ENCODE peak calls at places on chromosomes 16 and 17, in ten cellular contexts. One of them, this sample, is unnamed.
A peak's percentile ranks its signal among the peaks of the same experiment; 100 is the strongest.

GRCh38 chr16:8899709-8900317 is 17.7 kb downstream of the LITAFD start:
- DNase-seq in lung microvascular endothelial cell: no peak
- DNase-seq in GM19239: no peak
- DNase-seq in nephron progenitor cell: no peak
- DNase-seq in tibial nerve: no peak
- DNase-seq in stimulated activated CD4-positive, alpha-beta T cell treated with anti-CD3 and anti-CD28 coated beads, Interleukin-1b, Interleukin-23, amount 100 ng/mL, for 24 hours: no peak
- DNase-seq in hepatocyte: no peak
- DNase-seq in GM23248: no peak
- DNase-seq in central memory CD8-positive, alpha-beta T cell: no peak
- DNase-seq in NCI-H2171: no peak
- DNase-seq in this sample: no peak

GRCh38 chr17:76426853-76427252 is 26.1 kb downstream of the UBE2O start:
- DNase-seq in lung microvascular endothelial cell: no peak
- DNase-seq in GM19239: no peak
- DNase-seq in nephron progenitor cell: no peak
- DNase-seq in tibial nerve: no peak
- DNase-seq in stimulated activated CD4-positive, alpha-beta T cell treated with anti-CD3 and anti-CD28 coated beads, Interleukin-1b, Interleukin-23, amount 100 ng/mL, for 24 hours: no peak
- DNase-seq in hepatocyte: no peak
- DNase-seq in GM23248: no peak
- DNase-seq in central memory CD8-positive, alpha-beta T cell: no peak
- DNase-seq in NCI-H2171: no peak
- DNase-seq in this sample: no peak

GRCh38 chr17:40076595-40076994 is 13.8 kb downstream of the THRA start:
- DNase-seq in lung microvascular endothelial cell: no peak
- DNase-seq in GM19239: no peak
- DNase-seq in nephron progenitor cell: no peak
- DNase-seq in tibial nerve: no peak
- DNase-seq in stimulated activated CD4-positive, alpha-beta T cell treated with anti-CD3 and anti-CD28 coated beads, Interleukin-1b, Interleukin-23, amount 100 ng/mL, for 24 hours: no peak
- DNase-seq in hepatocyte: no peak
- DNase-seq in GM23248: no peak
- DNase-seq in central memory CD8-positive, alpha-beta T cell: no peak
- DNase-seq in NCI-H2171: no peak
- DNase-seq in this sample: no peak

GRCh38 chr17:45266372-45266926 is 4.6 kb upstream of the SPATA32 start:
- DNase-seq in lung microvascular endothelial cell: no peak
- DNase-seq in GM19239: no peak
- DNase-seq in nephron progenitor cell: no peak
- DNase-seq in tibial nerve: no peak
- DNase-seq in stimulated activated CD4-positive, alpha-beta T cell treated with anti-CD3 and anti-CD28 coated beads, Interleukin-1b, Interleukin-23, amount 100 ng/mL, for 24 hours: no peak
- DNase-seq in hepatocyte: no peak
- DNase-seq in GM23248: no peak
- DNase-seq in central memory CD8-positive, alpha-beta T cell: no peak
- DNase-seq in NCI-H2171: no peak
- DNase-seq in this sample: no peak

GRCh38 chr16:69424935-69425784 is 741 bp downstream of the CYB5B start:
- DNase-seq in lung microvascular endothelial cell: no peak
- DNase-seq in GM19239: no peak
- DNase-seq in nephron progenitor cell: no peak
- DNase-seq in tibial nerve: no peak
- DNase-seq in stimulated activated CD4-positive, alpha-beta T cell treated with anti-CD3 and anti-CD28 coated beads, Interleukin-1b, Interleukin-23, amount 100 ng/mL, for 24 hours: no peak
- DNase-seq in hepatocyte: no peak
- DNase-seq in GM23248: no peak
- DNase-seq in central memory CD8-positive, alpha-beta T cell: no peak
- DNase-seq in NCI-H2171: no peak
- DNase-seq in this sample: no peak

GRCh38 chr16:30075503-30076275 is at the start of gene PPP4C:
- DNase-seq in lung microvascular endothelial cell: peak; percentile 92
- DNase-seq in GM19239: peak; percentile 98
- DNase-seq in nephron progenitor cell: peak; percentile 94
- DNase-seq in tibial nerve: peak; percentile 81
- DNase-seq in stimulated activated CD4-positive, alpha-beta T cell treated with anti-CD3 and anti-CD28 coated beads, Interleukin-1b, Interleukin-23, amount 100 ng/mL, for 24 hours: peak; percentile 87
- DNase-seq in hepatocyte: peak; percentile 95
- DNase-seq in GM23248: peak; percentile 97
- DNase-seq in central memory CD8-positive, alpha-beta T cell: peak; percentile 84
- DNase-seq in NCI-H2171: peak; percentile 81
- DNase-seq in this sample: peak; percentile 94

GRCh38 chr16:59236804-59237463 is 502.8 kb upstream of the GOT2 start:
- DNase-seq in lung microvascular endothelial cell: no peak
- DNase-seq in GM19239: no peak
- DNase-seq in nephron progenitor cell: no peak
- DNase-seq in tibial nerve: no peak
- DNase-seq in stimulated activated CD4-positive, alpha-beta T cell treated with anti-CD3 and anti-CD28 coated beads, Interleukin-1b, Interleukin-23, amount 100 ng/mL, for 24 hours: no peak
- DNase-seq in hepatocyte: no peak
- DNase-seq in GM23248: no peak
- DNase-seq in central memory CD8-positive, alpha-beta T cell: no peak
- DNase-seq in NCI-H2171: no peak
- DNase-seq in this sample: no peak

GRCh38 chr16:23464196-23464595 is 11.2 kb upstream of the COG7 start:
- DNase-seq in lung microvascular endothelial cell: no peak
- DNase-seq in GM19239: no peak
- DNase-seq in nephron progenitor cell: no peak
- DNase-seq in tibial nerve: no peak
- DNase-seq in stimulated activated CD4-positive, alpha-beta T cell treated with anti-CD3 and anti-CD28 coated beads, Interleukin-1b, Interleukin-23, amount 100 ng/mL, for 24 hours: no peak
- DNase-seq in hepatocyte: no peak
- DNase-seq in GM23248: no peak
- DNase-seq in central memory CD8-positive, alpha-beta T cell: no peak
- DNase-seq in NCI-H2171: no peak
- DNase-seq in this sample: no peak

GRCh38 chr16:86775401-86775985 is 197.1 kb downstream of the FOXL1 start:
- DNase-seq in lung microvascular endothelial cell: no peak
- DNase-seq in GM19239: no peak
- DNase-seq in nephron progenitor cell: peak; percentile 60
- DNase-seq in tibial nerve: no peak
- DNase-seq in stimulated activated CD4-positive, alpha-beta T cell treated with anti-CD3 and anti-CD28 coated beads, Interleukin-1b, Interleukin-23, amount 100 ng/mL, for 24 hours: no peak
- DNase-seq in hepatocyte: no peak
- DNase-seq in GM23248: peak; percentile 26
- DNase-seq in central memory CD8-positive, alpha-beta T cell: no peak
- DNase-seq in NCI-H2171: peak; percentile 81
- DNase-seq in this sample: peak; percentile 8

GRCh38 chr16:1069154-1069553 is 3.4 kb upstream of the SSTR5 start:
- DNase-seq in lung microvascular endothelial cell: no peak
- DNase-seq in GM19239: no peak
- DNase-seq in nephron progenitor cell: no peak
- DNase-seq in tibial nerve: no peak
- DNase-seq in stimulated activated CD4-positive, alpha-beta T cell treated with anti-CD3 and anti-CD28 coated beads, Interleukin-1b, Interleukin-23, amount 100 ng/mL, for 24 hours: no peak
- DNase-seq in hepatocyte: no peak
- DNase-seq in GM23248: no peak
- DNase-seq in central memory CD8-positive, alpha-beta T cell: no peak
- DNase-seq in NCI-H2171: no peak
- DNase-seq in this sample: no peak

GRCh38 chr16:67170168-67170947 is at the start of gene NOL3:
- DNase-seq in lung microvascular endothelial cell: peak; percentile 87
- DNase-seq in GM19239: peak; percentile 55
- DNase-seq in nephron progenitor cell: peak; percentile 80
- DNase-seq in tibial nerve: peak; percentile 76
- DNase-seq in stimulated activated CD4-positive, alpha-beta T cell treated with anti-CD3 and anti-CD28 coated beads, Interleukin-1b, Interleukin-23, amount 100 ng/mL, for 24 hours: no peak
- DNase-seq in hepatocyte: peak; percentile 88
- DNase-seq in GM23248: peak; percentile 88
- DNase-seq in central memory CD8-positive, alpha-beta T cell: no peak
- DNase-seq in NCI-H2171: peak; percentile 41
- DNase-seq in this sample: peak; percentile 86

GRCh38 chr16:24988137-24988535 is 27.0 kb downstream of the ARHGAP17 start:
- DNase-seq in lung microvascular endothelial cell: peak; percentile 90
- DNase-seq in GM19239: no peak
- DNase-seq in nephron progenitor cell: no peak
- DNase-seq in tibial nerve: no peak
- DNase-seq in stimulated activated CD4-positive, alpha-beta T cell treated with anti-CD3 and anti-CD28 coated beads, Interleukin-1b, Interleukin-23, amount 100 ng/mL, for 24 hours: no peak
- DNase-seq in hepatocyte: no peak
- DNase-seq in GM23248: peak; percentile 62
- DNase-seq in central memory CD8-positive, alpha-beta T cell: no peak
- DNase-seq in NCI-H2171: no peak
- DNase-seq in this sample: no peak

GRCh38 chr17:71919181-71919580 is 201.6 kb upstream of the SOX9 start:
- DNase-seq in lung microvascular endothelial cell: no peak
- DNase-seq in GM19239: no peak
- DNase-seq in nephron progenitor cell: no peak
- DNase-seq in tibial nerve: no peak
- DNase-seq in stimulated activated CD4-positive, alpha-beta T cell treated with anti-CD3 and anti-CD28 coated beads, Interleukin-1b, Interleukin-23, amount 100 ng/mL, for 24 hours: no peak
- DNase-seq in hepatocyte: no peak
- DNase-seq in GM23248: no peak
- DNase-seq in central memory CD8-positive, alpha-beta T cell: no peak
- DNase-seq in NCI-H2171: no peak
- DNase-seq in this sample: no peak

GRCh38 chr17:59761385-59762021 is 54.0 kb downstream of the VMP1 start:
- DNase-seq in lung microvascular endothelial cell: no peak
- DNase-seq in GM19239: no peak
- DNase-seq in nephron progenitor cell: no peak
- DNase-seq in tibial nerve: no peak
- DNase-seq in stimulated activated CD4-positive, alpha-beta T cell treated with anti-CD3 and anti-CD28 coated beads, Interleukin-1b, Interleukin-23, amount 100 ng/mL, for 24 hours: no peak
- DNase-seq in hepatocyte: no peak
- DNase-seq in GM23248: peak; percentile 52
- DNase-seq in central memory CD8-positive, alpha-beta T cell: no peak
- DNase-seq in NCI-H2171: no peak
- DNase-seq in this sample: no peak

GRCh38 chr16:77273-77806 is 685 bp upstream of the MPG start:
- DNase-seq in lung microvascular endothelial cell: peak; percentile 73
- DNase-seq in GM19239: peak; percentile 79
- DNase-seq in nephron progenitor cell: peak; percentile 54
- DNase-seq in tibial nerve: no peak
- DNase-seq in stimulated activated CD4-positive, alpha-beta T cell treated with anti-CD3 and anti-CD28 coated beads, Interleukin-1b, Interleukin-23, amount 100 ng/mL, for 24 hours: no peak
- DNase-seq in hepatocyte: peak; percentile 79
- DNase-seq in GM23248: peak; percentile 87
- DNase-seq in central memory CD8-positive, alpha-beta T cell: no peak
- DNase-seq in NCI-H2171: no peak
- DNase-seq in this sample: peak; percentile 47

GRCh38 chr16:74874912-74875311 is 100.3 kb upstream of the FA2H start:
- DNase-seq in lung microvascular endothelial cell: no peak
- DNase-seq in GM19239: no peak
- DNase-seq in nephron progenitor cell: no peak
- DNase-seq in tibial nerve: no peak
- DNase-seq in stimulated activated CD4-positive, alpha-beta T cell treated with anti-CD3 and anti-CD28 coated beads, Interleukin-1b, Interleukin-23, amount 100 ng/mL, for 24 hours: no peak
- DNase-seq in hepatocyte: no peak
- DNase-seq in GM23248: no peak
- DNase-seq in central memory CD8-positive, alpha-beta T cell: no peak
- DNase-seq in NCI-H2171: no peak
- DNase-seq in this sample: no peak

GRCh38 chr17:28597606-28598383 is 1.0 kb downstream of the SPAG5 start:
- DNase-seq in lung microvascular endothelial cell: no peak
- DNase-seq in GM19239: no peak
- DNase-seq in nephron progenitor cell: no peak
- DNase-seq in tibial nerve: no peak
- DNase-seq in stimulated activated CD4-positive, alpha-beta T cell treated with anti-CD3 and anti-CD28 coated beads, Interleukin-1b, Interleukin-23, amount 100 ng/mL, for 24 hours: no peak
- DNase-seq in hepatocyte: no peak
- DNase-seq in GM23248: no peak
- DNase-seq in central memory CD8-positive, alpha-beta T cell: no peak
- DNase-seq in NCI-H2171: no peak
- DNase-seq in this sample: no peak

GRCh38 chr17:8353736-8354135 is 14.1 kb downstream of the ODF4 start:
- DNase-seq in lung microvascular endothelial cell: no peak
- DNase-seq in GM19239: no peak
- DNase-seq in nephron progenitor cell: no peak
- DNase-seq in tibial nerve: no peak
- DNase-seq in stimulated activated CD4-positive, alpha-beta T cell treated with anti-CD3 and anti-CD28 coated beads, Interleukin-1b, Interleukin-23, amount 100 ng/mL, for 24 hours: no peak
- DNase-seq in hepatocyte: no peak
- DNase-seq in GM23248: no peak
- DNase-seq in central memory CD8-positive, alpha-beta T cell: no peak
- DNase-seq in NCI-H2171: no peak
- DNase-seq in this sample: no peak

GRCh38 chr17:57600092-57600491 is 145.0 kb downstream of the CCDC182 start:
- DNase-seq in lung microvascular endothelial cell: no peak
- DNase-seq in GM19239: no peak
- DNase-seq in nephron progenitor cell: no peak
- DNase-seq in tibial nerve: no peak
- DNase-seq in stimulated activated CD4-positive, alpha-beta T cell treated with anti-CD3 and anti-CD28 coated beads, Interleukin-1b, Interleukin-23, amount 100 ng/mL, for 24 hours: no peak
- DNase-seq in hepatocyte: no peak
- DNase-seq in GM23248: no peak
- DNase-seq in central memory CD8-positive, alpha-beta T cell: peak; percentile 46
- DNase-seq in NCI-H2171: no peak
- DNase-seq in this sample: no peak

GRCh38 chr17:78723001-78723796 is 58.9 kb downstream of the CYTH1 start:
- DNase-seq in lung microvascular endothelial cell: peak; percentile 40
- DNase-seq in GM19239: no peak
- DNase-seq in nephron progenitor cell: peak; percentile 70
- DNase-seq in tibial nerve: no peak
- DNase-seq in stimulated activated CD4-positive, alpha-beta T cell treated with anti-CD3 and anti-CD28 coated beads, Interleukin-1b, Interleukin-23, amount 100 ng/mL, for 24 hours: no peak
- DNase-seq in hepatocyte: peak; percentile 75
- DNase-seq in GM23248: peak; percentile 38
- DNase-seq in central memory CD8-positive, alpha-beta T cell: no peak
- DNase-seq in NCI-H2171: no peak
- DNase-seq in this sample: peak; percentile 82

GRCh38 chr17:75645501-75645888 is 12.3 kb downstream of the SMIM5 start:
- DNase-seq in lung microvascular endothelial cell: no peak
- DNase-seq in GM19239: no peak
- DNase-seq in nephron progenitor cell: no peak
- DNase-seq in tibial nerve: no peak
- DNase-seq in stimulated activated CD4-positive, alpha-beta T cell treated with anti-CD3 and anti-CD28 coated beads, Interleukin-1b, Interleukin-23, amount 100 ng/mL, for 24 hours: no peak
- DNase-seq in hepatocyte: peak; percentile 93
- DNase-seq in GM23248: no peak
- DNase-seq in central memory CD8-positive, alpha-beta T cell: no peak
- DNase-seq in NCI-H2171: peak; percentile 87
- DNase-seq in this sample: no peak

GRCh38 chr17:304461-304860 is 48.1 kb downstream of the RPH3AL start:
- DNase-seq in lung microvascular endothelial cell: no peak
- DNase-seq in GM19239: no peak
- DNase-seq in nephron progenitor cell: no peak
- DNase-seq in tibial nerve: no peak
- DNase-seq in stimulated activated CD4-positive, alpha-beta T cell treated with anti-CD3 and anti-CD28 coated beads, Interleukin-1b, Interleukin-23, amount 100 ng/mL, for 24 hours: no peak
- DNase-seq in hepatocyte: peak; percentile 28
- DNase-seq in GM23248: peak; percentile 39
- DNase-seq in central memory CD8-positive, alpha-beta T cell: no peak
- DNase-seq in NCI-H2171: no peak
- DNase-seq in this sample: no peak

GRCh38 chr16:85010931-85011845 is at the start of gene ZDHHC7:
- DNase-seq in lung microvascular endothelial cell: peak; percentile 90
- DNase-seq in GM19239: peak; percentile 97
- DNase-seq in nephron progenitor cell: peak; percentile 89
- DNase-seq in tibial nerve: peak; percentile 78
- DNase-seq in stimulated activated CD4-positive, alpha-beta T cell treated with anti-CD3 and anti-CD28 coated beads, Interleukin-1b, Interleukin-23, amount 100 ng/mL, for 24 hours: peak; percentile 78
- DNase-seq in hepatocyte: peak; percentile 94
- DNase-seq in GM23248: peak; percentile 96
- DNase-seq in central memory CD8-positive, alpha-beta T cell: peak; percentile 82
- DNase-seq in NCI-H2171: peak; percentile 81
- DNase-seq in this sample: peak; percentile 89

GRCh38 chr17:30380106-30380420 is 1.3 kb downstream of the CPD start:
- DNase-seq in lung microvascular endothelial cell: no peak
- DNase-seq in GM19239: no peak
- DNase-seq in nephron progenitor cell: no peak
- DNase-seq in tibial nerve: no peak
- DNase-seq in stimulated activated CD4-positive, alpha-beta T cell treated with anti-CD3 and anti-CD28 coated beads, Interleukin-1b, Interleukin-23, amount 100 ng/mL, for 24 hours: no peak
- DNase-seq in hepatocyte: no peak
- DNase-seq in GM23248: peak; percentile 52
- DNase-seq in central memory CD8-positive, alpha-beta T cell: no peak
- DNase-seq in NCI-H2171: no peak
- DNase-seq in this sample: no peak

GRCh38 chr17:42979511-42980273 is at the start of gene PTGES3L:
- DNase-seq in lung microvascular endothelial cell: peak; percentile 52
- DNase-seq in GM19239: no peak
- DNase-seq in nephron progenitor cell: peak; percentile 35
- DNase-seq in tibial nerve: no peak
- DNase-seq in stimulated activated CD4-positive, alpha-beta T cell treated with anti-CD3 and anti-CD28 coated beads, Interleukin-1b, Interleukin-23, amount 100 ng/mL, for 24 hours: no peak
- DNase-seq in hepatocyte: peak; percentile 71
- DNase-seq in GM23248: peak; percentile 62
- DNase-seq in central memory CD8-positive, alpha-beta T cell: no peak
- DNase-seq in NCI-H2171: peak; percentile 70
- DNase-seq in this sample: peak; percentile 46

GRCh38 chr17:80761421-80761871 is 216.8 kb downstream of the RPTOR start:
- DNase-seq in lung microvascular endothelial cell: peak; percentile 67
- DNase-seq in GM19239: no peak
- DNase-seq in nephron progenitor cell: no peak
- DNase-seq in tibial nerve: no peak
- DNase-seq in stimulated activated CD4-positive, alpha-beta T cell treated with anti-CD3 and anti-CD28 coated beads, Interleukin-1b, Interleukin-23, amount 100 ng/mL, for 24 hours: peak; percentile 61
- DNase-seq in hepatocyte: peak; percentile 31
- DNase-seq in GM23248: peak; percentile 66
- DNase-seq in central memory CD8-positive, alpha-beta T cell: no peak
- DNase-seq in NCI-H2171: no peak
- DNase-seq in this sample: peak; percentile 43

This sample was measured in A673.